ENCODE peak calls at places on chromosomes 12 and 14, in seven cellular contexts. K, E, D, Q, U, N and F are unnamed samples.

GRCh38 chr14:74973003-74973614 is 17.7 kb upstream of the PGF start:
- DNase-seq in K (no peak), E (no peak), D (peak), Q (no peak), U (no peak), N (peak), F (peak)

GRCh38 chr12:63420206-63420644 is 248.1 kb downstream of the DPY19L2 start:
- DNase-seq in K (no peak), E (peak), D (peak), Q (peak), U (peak), N (peak), F (peak)

GRCh38 chr12:119659289-119659897 is 8.5 kb upstream of the PRKAB1 start:
- DNase-seq in K (no peak), E (peak), D (no peak), Q (peak), U (no peak), N (peak), F (peak)

GRCh38 chr14:71932229-71932951 is at the start of gene RGS6:
- DNase-seq in K (peak), E (peak), D (peak), Q (no peak), U (no peak), N (peak), F (peak)

GRCh38 chr14:100435459-100435858 is 112.3 kb downstream of the SLC25A47 start:
- DNase-seq in K (no peak), E (no peak), D (no peak), Q (no peak), U (no peak), N (no peak), F (no peak)

GRCh38 chr12:52127683-52128450 is 48.4 kb downstream of the SMIM41 start:
- DNase-seq in K (no peak), E (no peak), D (no peak), Q (no peak), U (no peak), N (no peak), F (no peak)

GRCh38 chr12:3249081-3249800 is 172.1 kb downstream of the TSPAN9 start:
- DNase-seq in K (no peak), E (no peak), D (no peak), Q (no peak), U (no peak), N (no peak), F (no peak)

GRCh38 chr12:124727244-124727673 is 136.4 kb downstream of the SCARB1 start:
- DNase-seq in K (peak), E (no peak), D (no peak), Q (no peak), U (no peak), N (peak), F (no peak)

GRCh38 chr12:52248541-52249035 is 15.5 kb downstream of the KRT7 start:
- DNase-seq in K (no peak), E (no peak), D (no peak), Q (no peak), U (no peak), N (no peak), F (no peak)

GRCh38 chr12:7100239-7100638 is 8.0 kb upstream of the C1R start:
- DNase-seq in K (no peak), E (no peak), D (no peak), Q (no peak), U (no peak), N (no peak), F (no peak)

GRCh38 chr14:59090572-59090971 is 97.9 kb upstream of the DAAM1 start:
- DNase-seq in K (no peak), E (no peak), D (no peak), Q (no peak), U (no peak), N (no peak), F (no peak)

GRCh38 chr14:34650786-34651584 is 21.0 kb upstream of the SNX6 start:
- DNase-seq in K (no peak), E (no peak), D (no peak), Q (no peak), U (peak), N (no peak), F (peak)